ENCODE peak calls at places on chromosomes 12 and 14, in seven cellular contexts. P is stomach; T is HCT116; Q is CD8-positive, alpha-beta memory T cell; R is aorta; I is trophoblast cell; L is GM23248. E is an unnamed sample.

GRCh38 chr12:124715121-124715990 is 147.9 kb upstream of the NCOR2 start:
- DNase-seq in P (peak), T (no peak), Q (no peak), R (no peak), I (peak), L (peak), E (no peak)

GRCh38 chr12:114215766-114216165 is 190.2 kb downstream of the TBX5 start:
- DNase-seq in P (no peak), T (no peak), Q (no peak), R (no peak), I (no peak), L (no peak), E (no peak)

GRCh38 chr12:79424109-79424721 is 266.5 kb downstream of the PAWR start:
- DNase-seq in P (no peak), T (no peak), Q (no peak), R (no peak), I (peak), L (peak), E (no peak)

GRCh38 chr12:105921872-105922669 is 216.7 kb downstream of the NUAK1 start:
- DNase-seq in P (no peak), T (no peak), Q (no peak), R (no peak), I (no peak), L (peak), E (no peak)

GRCh38 chr12:71602745-71603577 is 60.7 kb downstream of the ZFC3H1 start:
- DNase-seq in P (no peak), T (no peak), Q (no peak), R (no peak), I (peak), L (no peak), E (no peak)

GRCh38 chr14:71651228-71651627 is 281.0 kb upstream of the RGS6 start:
- DNase-seq in P (no peak), T (no peak), Q (no peak), R (no peak), I (no peak), L (peak), E (no peak)

GRCh38 chr12:53287741-53288216 is 7.6 kb upstream of the PFDN5 start:
- DNase-seq in P (peak), T (no peak), Q (peak), R (peak), I (peak), L (peak), E (no peak)

GRCh38 chr14:28101992-28102391 is 664.6 kb upstream of the FOXG1 start:
- DNase-seq in P (no peak), T (no peak), Q (no peak), R (no peak), I (no peak), L (no peak), E (no peak)

GRCh38 chr14:77830692-77831091 is 30.8 kb downstream of the ADCK1 start:
- DNase-seq in P (no peak), T (no peak), Q (no peak), R (no peak), I (peak), L (no peak), E (no peak)

GRCh38 chr14:87955501-87955900 is 37.5 kb downstream of the GALC start:
- DNase-seq in P (no peak), T (no peak), Q (no peak), R (no peak), I (no peak), L (no peak), E (no peak)

GRCh38 chr12:47085815-47086252 is 6.1 kb upstream of the AMIGO2 start:
- DNase-seq in P (no peak), T (no peak), Q (peak), R (no peak), I (peak), L (peak), E (no peak)

GRCh38 chr14:32756173-32756572 is 182.5 kb upstream of the NPAS3 start:
- DNase-seq in P (no peak), T (no peak), Q (no peak), R (no peak), I (no peak), L (no peak), E (no peak)

GRCh38 chr14:60647837-60648168 is 1.5 kb downstream of the SIX1 start:
- DNase-seq in P (no peak), T (no peak), Q (no peak), R (no peak), I (no peak), L (peak), E (no peak)

GRCh38 chr12:89567691-89568239 is 41.9 kb upstream of the POC1B start:
- DNase-seq in P (no peak), T (no peak), Q (no peak), R (no peak), I (no peak), L (no peak), E (no peak)

GRCh38 chr12:2944401-2945047 is 14.7 kb upstream of the TEAD4 start:
- DNase-seq in P (peak), T (peak), Q (peak), R (peak), I (peak), L (peak), E (no peak)

GRCh38 chr12:51381226-51382079 is 9.8 kb downstream of the GALNT6 start:
- DNase-seq in P (no peak), T (no peak), Q (no peak), R (peak), I (no peak), L (peak), E (no peak)

GRCh38 chr12:14560904-14561574 is 6.6 kb downstream of the PLBD1 start:
- DNase-seq in P (no peak), T (no peak), Q (no peak), R (no peak), I (no peak), L (no peak), E (no peak)

GRCh38 chr12:19084547-19084946 is 45.0 kb upstream of the PLEKHA5 start:
- DNase-seq in P (no peak), T (no peak), Q (no peak), R (no peak), I (no peak), L (no peak), E (no peak)

GRCh38 chr12:53324779-53325538 is 3.5 kb upstream of the AAAS start:
- DNase-seq in P (peak), T (peak), Q (peak), R (peak), I (peak), L (peak), E (peak)

GRCh38 chr12:67698711-67699603 is 50.4 kb downstream of the DYRK2 start:
- DNase-seq in P (no peak), T (no peak), Q (no peak), R (no peak), I (peak), L (peak), E (peak)

GRCh38 chr12:110590806-110591326 is 7.7 kb upstream of the PPTC7 start:
- DNase-seq in P (no peak), T (no peak), Q (no peak), R (no peak), I (peak), L (peak), E (no peak)

GRCh38 chr14:31205681-31206535 is 1.7 kb downstream of the HECTD1 start:
- DNase-seq in P (no peak), T (no peak), Q (no peak), R (no peak), I (peak), L (peak), E (no peak)

GRCh38 chr14:64707661-64708060 is 3.4 kb downstream of the PLEKHG3 start:
- DNase-seq in P (no peak), T (peak), Q (no peak), R (peak), I (peak), L (peak), E (peak)

GRCh38 chr12:94174576-94174975 is 26.2 kb downstream of the PLXNC1 start:
- DNase-seq in P (no peak), T (no peak), Q (no peak), R (no peak), I (no peak), L (no peak), E (no peak)

GRCh38 chr14:56857206-56857605 is 46.9 kb upstream of the OTX2 start:
- DNase-seq in P (no peak), T (no peak), Q (no peak), R (no peak), I (no peak), L (no peak), E (no peak)

GRCh38 chr12:55009171-55009570 is 10.6 kb upstream of the NEUROD4 start:
- DNase-seq in P (no peak), T (no peak), Q (no peak), R (no peak), I (no peak), L (no peak), E (no peak)

GRCh38 chr12:123398177-123398916 is 14.4 kb downstream of the KMT5A start:
- DNase-seq in P (peak), T (no peak), Q (no peak), R (peak), I (no peak), L (peak), E (no peak)

GRCh38 chr14:73246387-73247150 is 9.3 kb downstream of the PAPLN start:
- DNase-seq in P (no peak), T (no peak), Q (no peak), R (peak), I (no peak), L (no peak), E (no peak)

GRCh38 chr14:103545219-103545914 is 16.4 kb downstream of the TRMT61A start:
- DNase-seq in P (no peak), T (no peak), Q (no peak), R (peak), I (no peak), L (no peak), E (no peak)

GRCh38 chr12:81992461-81992860 is 233.3 kb upstream of the PPFIA2 start:
- DNase-seq in P (peak), T (peak), Q (peak), R (no peak), I (no peak), L (peak), E (no peak)

GRCh38 chr12:11577658-11578260 is 71.7 kb upstream of the ETV6 start:
- DNase-seq in P (no peak), T (no peak), Q (no peak), R (no peak), I (no peak), L (peak), E (no peak)

GRCh38 chr12:2575245-2575644 is 219.5 kb upstream of the FKBP4 start:
- DNase-seq in P (no peak), T (no peak), Q (no peak), R (no peak), I (no peak), L (no peak), E (no peak)

GRCh38 chr12:72491399-72491798 is 219.2 kb downstream of the TRHDE start:
- DNase-seq in P (no peak), T (no peak), Q (no peak), R (no peak), I (no peak), L (peak), E (no peak)

GRCh38 chr12:47885012-47885501 is 19.7 kb downstream of the VDR start:
- DNase-seq in P (no peak), T (no peak), Q (peak), R (no peak), I (no peak), L (no peak), E (no peak)

GRCh38 chr14:35380794-35381193 is 23.8 kb downstream of the NFKBIA start:
- DNase-seq in P (no peak), T (no peak), Q (no peak), R (no peak), I (peak), L (no peak), E (no peak)

GRCh38 chr12:49079796-49080195 is 10.0 kb upstream of the RHEBL1 start:
- DNase-seq in P (no peak), T (no peak), Q (no peak), R (no peak), I (no peak), L (no peak), E (no peak)

GRCh38 chr12:29153231-29153630 is 4.2 kb downstream of the FAR2 start:
- DNase-seq in P (no peak), T (no peak), Q (no peak), R (no peak), I (no peak), L (no peak), E (no peak)

GRCh38 chr14:105420141-105420975 is 731 bp downstream of the MTA1 start:
- DNase-seq in P (no peak), T (no peak), Q (no peak), R (peak), I (no peak), L (no peak), E (no peak)

GRCh38 chr14:105421723-105422615 is 2.3 kb downstream of the MTA1 start:
- DNase-seq in P (no peak), T (no peak), Q (no peak), R (no peak), I (no peak), L (no peak), E (no peak)

GRCh38 chr14:105422695-105423487 is 3.3 kb downstream of the MTA1 start:
- DNase-seq in P (no peak), T (no peak), Q (no peak), R (no peak), I (peak), L (no peak), E (no peak)

GRCh38 chr14:105419305-105420091 is at the start of gene MTA1:
- DNase-seq in P (peak), T (no peak), Q (peak), R (no peak), I (peak), L (peak), E (no peak)

DNA sequence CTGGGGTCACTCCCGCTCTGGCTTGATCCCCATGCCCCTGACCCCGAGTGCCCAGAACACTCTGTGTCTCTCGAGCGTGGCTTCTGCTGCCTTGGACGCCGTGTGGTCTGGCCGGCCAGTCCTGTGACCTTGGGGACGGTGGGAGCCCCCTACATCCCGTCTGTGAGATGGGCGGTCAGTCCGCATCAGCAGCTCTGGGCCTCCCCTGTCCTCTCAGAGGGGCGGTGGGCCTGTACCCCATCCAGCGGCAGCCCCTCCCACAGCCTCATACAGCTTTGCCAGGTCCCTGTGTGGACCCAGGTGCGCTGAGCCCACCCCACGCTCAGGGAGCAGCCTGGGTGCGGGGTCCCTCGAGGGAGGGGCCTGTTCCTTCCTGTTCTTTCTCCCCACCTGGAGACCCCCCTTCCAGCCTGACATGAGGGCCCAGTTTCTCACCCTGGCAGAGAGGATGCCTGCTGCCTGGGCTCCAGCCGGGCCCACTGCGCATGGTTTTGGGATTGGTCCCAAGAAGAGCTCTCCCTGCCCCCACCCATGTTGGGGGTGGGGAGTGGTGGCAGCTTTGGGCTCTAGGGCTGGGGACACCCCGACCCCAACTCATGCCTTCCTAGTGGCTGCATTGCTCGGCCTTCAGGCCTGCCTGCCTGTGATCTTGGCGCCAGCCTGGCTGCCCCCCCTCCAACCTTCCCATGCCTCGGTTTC is 1.5 kb downstream of the MTA1 start:
- DNase-seq in P (no peak), T (no peak), Q (no peak), R (no peak), I (no peak), L (no peak), E (no peak)
- H3K27ac ChIP-seq in P (peak), T (peak), Q (peak), R (no peak), I (no peak), L (no peak), E (peak)

GRCh38 chr12:120197542-120197887 is 3.0 kb upstream of the GCN1 start:
- DNase-seq in P (no peak), T (no peak), Q (no peak), R (no peak), I (no peak), L (no peak), E (no peak)
- H3K4me3 ChIP-seq in P (no peak), T (no peak), Q (no peak), R (no peak), I (no peak), L (peak), E (no peak)

DNA sequence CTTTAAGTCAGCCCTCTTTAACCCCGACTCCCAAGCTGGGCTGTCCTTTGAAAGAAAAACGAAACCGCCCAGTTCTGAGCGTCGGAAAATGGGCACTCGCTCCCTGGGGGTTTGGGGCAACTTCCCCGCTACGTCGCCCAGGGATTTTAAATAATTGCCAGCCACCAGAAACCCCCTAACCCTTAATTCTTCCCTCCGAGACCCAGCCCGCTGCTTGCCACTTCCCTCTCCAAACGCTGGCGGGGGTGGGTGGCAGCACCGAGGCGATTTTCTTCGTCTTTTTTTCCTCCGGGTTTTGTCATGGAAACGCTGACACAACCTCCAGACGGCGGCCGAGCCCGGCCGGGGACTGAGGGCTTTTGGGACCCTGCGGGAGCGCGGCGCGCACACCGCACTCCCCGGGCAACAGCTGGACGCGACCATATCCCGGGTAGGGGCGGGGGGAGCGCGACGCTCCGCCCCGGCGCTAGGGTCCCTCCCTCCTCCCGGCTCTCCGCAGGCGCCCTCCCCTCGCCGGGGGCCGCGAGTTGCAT is at the start of gene CHST11:
- DNase-seq in P (peak), T (peak), Q (peak), R (peak), I (peak), L (peak), E (no peak)
- H3K27ac ChIP-seq in P (peak), T (peak), Q (peak), R (peak), I (peak), L (peak), E (peak)

GRCh38 chr14:105908006-105908405 is 381.6 kb downstream of the TMEM121 start:
- DNase-seq in P (no peak), T (no peak), Q (no peak), R (no peak), I (no peak), L (no peak), E (no peak)
- H3K4me3 ChIP-seq in P (no peak), T (no peak), Q (no peak), R (no peak), I (no peak), L (no peak), E (no peak)

DNA sequence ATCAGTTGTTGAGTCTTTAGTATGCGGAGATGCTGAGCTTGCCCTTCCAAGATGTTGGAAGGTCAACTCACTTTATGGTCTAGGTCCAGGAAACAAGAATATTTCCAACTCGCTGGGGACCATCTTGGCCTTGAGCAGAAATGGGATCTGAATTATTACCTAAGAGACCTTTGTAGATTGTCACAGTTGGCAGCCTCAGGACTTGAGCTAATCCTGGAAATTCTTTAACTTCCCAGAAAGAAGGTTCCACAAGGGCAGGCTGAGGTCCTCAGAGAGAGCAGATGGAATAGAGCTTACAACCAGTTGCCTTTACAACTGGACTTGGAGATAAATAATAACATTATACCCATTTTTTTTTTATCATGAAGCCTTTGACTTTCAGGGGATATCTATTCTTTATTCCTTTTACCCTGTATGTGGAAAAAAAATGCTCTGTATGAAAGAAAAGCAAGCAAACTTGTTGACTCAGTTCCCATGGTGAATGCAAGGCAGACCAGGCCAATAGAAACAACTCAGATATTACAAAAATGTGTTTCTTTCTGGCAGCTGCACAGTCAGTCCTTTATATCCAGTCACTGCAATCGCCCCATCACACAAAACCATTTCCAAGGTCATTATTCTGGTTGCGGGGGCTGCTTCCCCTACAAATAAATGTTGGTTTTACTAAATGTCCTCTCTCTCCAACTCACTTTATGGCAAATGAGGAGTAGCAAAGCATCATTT is 401.4 kb downstream of the ZFP36L1 start:
- DNase-seq in P (no peak), T (no peak), Q (no peak), R (no peak), I (peak), L (peak), E (no peak)
- H3K27ac ChIP-seq in P (peak), T (no peak), Q (no peak), R (peak), I (no peak), L (peak), E (no peak)

GRCh38 chr12:102917026-102917787 is at the start of gene PAH:
- DNase-seq in P (peak), T (no peak), Q (no peak), R (no peak), I (peak), L (no peak), E (no peak)
- H3K4me3 ChIP-seq in P (peak), T (peak), Q (peak), R (no peak), I (peak), L (no peak), E (peak)

GRCh38 chr12:104374806-104375205 is 71.3 kb downstream of the EID3 start:
- DNase-seq in P (no peak), T (no peak), Q (no peak), R (no peak), I (no peak), L (no peak), E (no peak)
- H3K27ac ChIP-seq in P (no peak), T (no peak), Q (no peak), R (no peak), I (no peak), L (no peak), E (no peak)

GRCh38 chr12:6500466-6500865 is 6.6 kb downstream of the NCAPD2 start:
- DNase-seq in P (no peak), T (no peak), Q (no peak), R (no peak), I (no peak), L (no peak), E (no peak)

GRCh38 chr12:6493580-6494350 is at the start of gene NCAPD2:
- DNase-seq in P (peak), T (peak), Q (peak), R (peak), I (peak), L (peak), E (no peak)

GRCh38 chr12:6494351-6494743 is 445 bp downstream of the NCAPD2 start:
- DNase-seq in P (no peak), T (no peak), Q (no peak), R (no peak), I (no peak), L (no peak), E (no peak)

GRCh38 chr12:6492838-6493579 is at the start of gene MRPL51:
- DNase-seq in P (peak), T (peak), Q (peak), R (peak), I (peak), L (peak), E (no peak)

DNA sequence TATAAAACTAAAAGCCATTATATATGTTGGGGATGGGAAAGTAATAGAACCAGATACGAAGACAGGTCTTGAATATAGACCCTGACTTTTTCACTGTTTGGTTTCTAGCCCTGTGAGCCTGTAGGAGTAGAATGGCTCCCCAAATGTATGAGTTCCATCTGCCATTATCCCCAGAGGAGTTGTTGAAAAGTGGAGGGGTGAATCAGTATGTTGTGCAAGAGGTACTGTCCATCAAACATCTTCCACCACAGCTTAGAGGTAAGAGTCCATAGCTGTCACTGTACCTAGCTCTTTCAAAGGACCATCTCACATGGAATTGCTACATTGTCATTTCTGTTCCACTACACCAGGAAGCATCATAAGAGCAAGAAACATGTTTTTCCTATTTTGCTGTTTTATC is 1.1 kb downstream of the NCAPD2 start:
- DNase-seq in P (no peak), T (no peak), Q (no peak), R (no peak), I (no peak), L (peak), E (no peak)
- H3K4me3 ChIP-seq in P (peak), T (peak), Q (peak), R (peak), I (no peak), L (peak), E (no peak)